ENCODE peak calls at places on chromosomes 2 and 18, in eight cellular contexts. F, S, C, H, R, X, B and K are unnamed samples.
A peak's percentile ranks its signal among the peaks of the same experiment; 100 is the strongest.

GRCh38 chr2:181807526-181807925 is 84.0 kb upstream of the ITPRID2 start:
- DNase-seq in X (no peak), C (no peak), R (no peak), S (no peak), F (no peak), B (no peak), H (no peak), K (no peak)

GRCh38 chr18:74834424-74835309 is 237.0 kb downstream of the ZNF407 start:
- DNase-seq in C (no peak), H (no peak), F (no peak), B (no peak), S (no peak), R (no peak), X (no peak), K (no peak)

GRCh38 chr18:55420665-55420964 is 167.4 kb downstream of the TCF4 start:
- DNase-seq in H (no peak), C (no peak), F (peak; percentile 59), B (no peak), X (no peak), S (no peak), R (no peak), K (no peak)

GRCh38 chr2:18178736-18179349 is 300.4 kb downstream of the KCNS3 start:
- DNase-seq in B (peak; percentile 26), F (peak; percentile 68), X (no peak), S (peak; percentile 84), H (no peak), R (no peak), C (no peak), K (no peak)

GRCh38 chr2:110858135-110858737 is 125.9 kb downstream of the ACOXL start:
- DNase-seq in C (peak; percentile 66), F (peak; percentile 88), R (no peak), H (no peak), X (no peak), B (no peak), S (no peak), K (no peak)

GRCh38 chr18:48813833-48814489 is 136.8 kb downstream of the SMAD7 start:
- DNase-seq in R (no peak), H (peak; percentile 30), F (no peak), B (no peak), X (peak; percentile 45), S (peak; percentile 22), C (peak; percentile 5), K (no peak)

GRCh38 chr18:36539674-36540073 is 242.2 kb downstream of the FHOD3 start:
- DNase-seq in B (peak; percentile 11), R (no peak), F (no peak), S (peak; percentile 13), C (no peak), X (no peak), H (no peak), K (peak; percentile 19)

GRCh38 chr2:56713161-56713676 is 529.4 kb downstream of the CCDC85A start:
- DNase-seq in S (peak; percentile 87), X (no peak), C (no peak), H (no peak), R (no peak), B (no peak), F (no peak), K (peak; percentile 31)

GRCh38 chr2:180672377-180672776 is 308.0 kb upstream of the UBE2E3 start:
- DNase-seq in X (no peak), H (no peak), C (no peak), F (no peak), R (no peak), B (no peak), S (no peak), K (no peak)

GRCh38 chr18:3596324-3597158 is 146.6 kb downstream of the TGIF1 start:
- DNase-seq in R (no peak), X (peak; percentile 62), C (no peak), F (peak; percentile 79), S (no peak), H (peak; percentile 73), B (peak; percentile 31), K (no peak)

GRCh38 chr18:79635127-79635726 is 44.4 kb upstream of the CTDP1 start:
- DNase-seq in C (no peak), F (no peak), H (no peak), S (no peak), B (no peak), R (no peak), X (no peak), K (no peak)

GRCh38 chr2:203650860-203651613 is 55.4 kb upstream of the CD28 start:
- DNase-seq in F (peak; percentile 84), R (no peak), H (no peak), B (peak; percentile 68), S (peak; percentile 81), C (no peak), X (no peak), K (no peak)

GRCh38 chr2:169361706-169362345 is 508 bp downstream of the LRP2 start:
- DNase-seq in F (no peak), C (no peak), R (no peak), B (peak; percentile 4), H (no peak), X (peak; percentile 57), S (peak; percentile 35), K (no peak)

GRCh38 chr2:236052926-236053846 is 115.0 kb downstream of the GBX2 start:
- DNase-seq in X (no peak), H (no peak), R (no peak), B (no peak), F (no peak), C (no peak), S (no peak), K (no peak)

GRCh38 chr2:236054661-236055060 is 113.5 kb downstream of the GBX2 start:
- DNase-seq in F (no peak), S (no peak), X (no peak), B (no peak), R (no peak), C (no peak), H (no peak), K (no peak)

GRCh38 chr2:236055471-236055870 is 112.7 kb downstream of the GBX2 start:
- DNase-seq in C (no peak), S (no peak), B (no peak), R (no peak), H (no peak), F (no peak), X (no peak), K (no peak)

GRCh38 chr2:236052206-236052605 is 116.0 kb downstream of the GBX2 start:
- DNase-seq in H (no peak), X (no peak), C (no peak), B (no peak), R (no peak), S (no peak), F (no peak), K (no peak)

DNA sequence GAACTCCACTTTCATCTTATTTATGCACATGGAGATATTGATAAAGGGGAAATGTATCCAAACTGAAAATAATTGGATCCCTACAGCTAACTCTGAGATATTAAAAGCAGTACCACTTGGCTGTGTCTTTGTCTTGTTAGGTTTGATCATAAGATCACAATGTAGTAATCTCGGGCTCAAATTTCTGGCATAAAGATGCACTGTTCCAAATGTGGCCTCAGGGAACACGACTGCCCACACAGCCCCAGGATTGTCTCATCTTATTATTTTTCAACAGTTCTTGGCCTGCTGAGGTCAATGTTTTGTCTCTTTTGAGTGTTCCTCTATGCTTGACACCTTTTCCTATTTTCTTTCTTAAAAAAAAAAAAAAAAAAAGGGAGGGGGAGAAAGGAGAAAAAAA is 114.1 kb downstream of the GBX2 start:
- DNase-seq in B (peak; percentile 9), H (no peak), F (no peak), R (no peak), S (peak; percentile 55), C (no peak), X (no peak), K (peak; percentile 10)
- H3K4me3 ChIP-seq in B (no peak overlapping the region), H (no peak overlapping the region), F (no peak overlapping the region), R (no peak overlapping the region), S (no peak overlapping the region), C (no peak overlapping the region), X (no peak overlapping the region), K (no peak overlapping the region)

GRCh38 chr2:44932079-44932478 is 9.4 kb upstream of the SIX3 start:
- DNase-seq in X (no peak), B (no peak), R (no peak), H (no peak), F (no peak), C (no peak), S (no peak), K (no peak)
- H3K4me3 ChIP-seq in X (no peak overlapping the region), B (no peak overlapping the region), R (no peak overlapping the region), H (no peak overlapping the region), F (no peak overlapping the region), C (no peak overlapping the region), S (no peak overlapping the region), K (no peak overlapping the region)

GRCh38 chr2:105490956-105491355 is 92.1 kb upstream of the FHL2 start:
- DNase-seq in H (no peak), C (no peak), X (no peak), S (no peak), B (no peak), R (no peak), F (no peak), K (no peak)

GRCh38 chr2:105498281-105498846 is 99.5 kb upstream of the FHL2 start:
- DNase-seq in R (no peak), X (no peak), B (no peak), C (no peak), F (no peak), S (no peak), H (no peak), K (no peak)

GRCh38 chr2:105496271-105496670 is 97.4 kb upstream of the FHL2 start:
- DNase-seq in R (no peak), H (no peak), C (no peak), S (no peak), F (no peak), B (no peak), X (no peak), K (no peak)

GRCh38 chr2:105497094-105497493 is 98.2 kb upstream of the FHL2 start:
- DNase-seq in B (no peak), H (no peak), C (no peak), F (no peak), R (no peak), S (no peak), X (no peak), K (no peak)

GRCh38 chr2:105494683-105495425 is 96.0 kb upstream of the FHL2 start:
- DNase-seq in H (no peak), S (no peak), C (no peak), X (no peak), B (no peak), R (no peak), F (no peak), K (no peak)
- H3K4me3 ChIP-seq in H (no peak overlapping the region), S (no peak overlapping the region), C (no peak overlapping the region), X (no peak overlapping the region), B (no peak overlapping the region), R (no peak overlapping the region), F (no peak overlapping the region), K (no peak overlapping the region)

DNA sequence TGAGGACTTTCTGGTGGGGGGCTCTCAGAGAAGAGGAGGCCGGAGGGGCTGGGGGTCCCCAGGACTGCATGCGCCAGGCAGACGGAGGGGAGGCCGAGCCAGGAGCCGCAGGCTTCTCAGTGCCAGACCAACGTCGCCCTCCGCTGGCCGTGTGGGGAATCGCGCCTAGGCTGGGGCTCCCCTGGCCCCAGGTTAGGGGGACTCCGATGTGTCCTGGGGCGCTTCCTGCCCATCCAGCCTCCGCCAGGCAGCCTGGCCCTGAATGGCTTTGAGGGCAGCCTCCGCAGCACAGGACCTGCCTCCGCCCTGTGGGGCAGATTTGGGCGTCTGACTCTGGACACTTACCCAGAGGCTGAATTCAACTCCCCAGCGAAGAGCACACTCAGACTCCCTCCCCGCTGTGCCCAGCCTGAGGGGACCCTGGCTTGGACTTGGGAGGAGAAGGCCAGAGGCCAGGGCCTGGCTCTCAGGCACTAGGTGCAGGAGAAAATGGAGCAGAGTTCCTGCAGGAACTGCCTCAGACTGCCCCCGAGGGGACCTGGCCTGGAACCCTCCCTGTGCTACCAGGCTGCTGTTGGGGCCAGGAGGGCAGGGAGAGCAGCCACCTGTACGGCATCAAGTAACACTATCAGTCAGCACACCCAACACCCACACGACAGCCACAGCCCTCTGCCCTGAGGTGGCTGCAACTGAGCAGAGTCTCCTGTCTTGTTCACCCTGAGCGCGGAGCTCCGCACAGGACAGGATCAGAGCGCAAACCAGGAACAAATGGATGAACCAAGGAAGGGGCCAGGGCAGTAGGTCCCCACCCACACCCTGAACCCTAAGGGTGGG is 621 bp upstream of the TEKT4 start:
- DNase-seq in C (no peak), H (no peak), R (no peak), X (peak; percentile 34), F (peak; percentile 8), B (no peak), S (no peak), K (no peak)
- H3K4me3 ChIP-seq in C (no peak overlapping the region), H (no peak overlapping the region), R (no peak overlapping the region), X (no peak overlapping the region), F (no peak overlapping the region), B (no peak overlapping the region), S (no peak overlapping the region), K (no peak overlapping the region)